ENCODE peak calls at places on chromosomes 2 and 18, in nine cellular contexts. E, L, J, Z, O, F, Q, H and S are unnamed samples.

GRCh38 chr2:215619022-215619958 is 183.4 kb upstream of the FN1 start:
- DNase-seq in E (no peak), F (no peak), Z (no peak), L (no peak), H (peak), O (no peak), Q (peak), J (no peak), S (no peak)

GRCh38 chr2:219010162-219010756 is 17.0 kb upstream of the CRYBA2 start:
- DNase-seq in E (no peak), Q (peak), O (no peak), L (no peak), J (no peak), F (no peak), Z (no peak), H (peak), S (no peak)

GRCh38 chr2:54572636-54573531 is 116.8 kb downstream of the SPTBN1 start:
- DNase-seq in Z (no peak), Q (no peak), E (no peak), H (peak), F (no peak), J (no peak), O (no peak), L (peak), S (peak)

GRCh38 chr2:159879061-159879604 is 81.1 kb upstream of the CD302 start:
- DNase-seq in Q (no peak), O (no peak), Z (no peak), L (no peak), F (no peak), E (peak), H (no peak), J (no peak), S (peak)

GRCh38 chr18:12639990-12640880 is 17.7 kb downstream of the SPIRE1 start:
- DNase-seq in J (no peak), F (no peak), H (no peak), O (no peak), E (no peak), Q (no peak), Z (no peak), L (peak), S (no peak)

GRCh38 chr2:128187032-128187654 is 96.1 kb downstream of the UGGT1 start:
- DNase-seq in F (no peak), Q (no peak), J (no peak), O (no peak), Z (no peak), L (peak), H (no peak), E (no peak), S (no peak)

GRCh38 chr2:236688563-236689392 is 119.2 kb downstream of the ACKR3 start:
- DNase-seq in Z (no peak), Q (no peak), F (no peak), E (no peak), J (no peak), O (no peak), H (no peak), L (no peak), S (no peak)

GRCh38 chr18:9661564-9661963 is 46.5 kb upstream of the RAB31 start:
- DNase-seq in Z (no peak), E (no peak), L (peak), O (no peak), J (no peak), F (no peak), Q (peak), H (no peak), S (no peak)

GRCh38 chr2:53104263-53104662 is 663.3 kb upstream of the CHAC2 start:
- DNase-seq in Q (peak), E (no peak), H (peak), O (no peak), L (no peak), J (no peak), Z (no peak), F (no peak), S (no peak)

GRCh38 chr2:128358941-128359731 is 40.5 kb upstream of the HS6ST1 start:
- DNase-seq in E (no peak), Z (no peak), O (peak), J (no peak), Q (no peak), H (no peak), F (no peak), L (no peak), S (no peak)

GRCh38 chr18:5238371-5238758 is 41.3 kb upstream of the AKAIN1 start:
- DNase-seq in L (peak), H (no peak), O (peak), J (peak), Z (peak), F (no peak), Q (no peak), E (no peak), S (peak)

GRCh38 chr2:240438810-240439697 is 3.6 kb downstream of the GPC1 start:
- DNase-seq in L (no peak), Z (no peak), Q (no peak), E (no peak), H (no peak), J (peak), O (no peak), F (no peak), S (no peak)